ENCODE peak calls at places on chromosomes 5 and 9, in four cellular contexts. L, W, Y and A are unnamed samples.
A peak's percentile ranks its signal among the peaks of the same experiment; 100 is the strongest.

GRCh38 chr9:114078021-114078780 is at the start of gene AMBP:
- DNase-seq in W (peak; percentile 41), L (no peak), Y (no peak), A (no peak)

GRCh38 chr5:22900801-22901310 is 47.7 kb upstream of the CDH12 start:
- DNase-seq in L (no peak), W (no peak), Y (no peak), A (no peak)

GRCh38 chr5:15008476-15008875 is 136.9 kb upstream of the ANKH start:
- DNase-seq in Y (no peak), L (no peak), W (peak; percentile 33), A (peak; percentile 85)

GRCh38 chr5:170638454-170639220 is 134.8 kb downstream of the KCNIP1 start:
- DNase-seq in Y (no peak), W (peak; percentile 73), L (peak; percentile 99), A (peak; percentile 35)

GRCh38 chr9:133357656-133358055 is 1.3 kb downstream of the SURF2 start:
- DNase-seq in Y (no peak), W (no peak), L (no peak), A (no peak)

GRCh38 chr9:79209012-79209411 is 362.8 kb upstream of the TLE4 start:
- DNase-seq in W (no peak), L (no peak), Y (no peak), A (no peak)

GRCh38 chr9:36738318-36738975 is 165.8 kb downstream of the MELK start:
- DNase-seq in L (no peak), Y (no peak), W (no peak), A (peak; percentile 54)

GRCh38 chr9:96500696-96501660 is 51.0 kb downstream of the HABP4 start:
- DNase-seq in L (no peak), W (no peak), Y (no peak), A (no peak)

GRCh38 chr9:32339424-32339823 is 45.0 kb upstream of the ACO1 start:
- DNase-seq in W (no peak), Y (peak; percentile 12), L (no peak), A (no peak)

GRCh38 chr5:16810503-16810854 is 125.6 kb downstream of the MYO10 start:
- DNase-seq in W (no peak), L (no peak), Y (no peak), A (no peak)

GRCh38 chr9:126471084-126471611 is 142.6 kb upstream of the LMX1B start:
- DNase-seq in L (no peak), W (no peak), Y (peak; percentile 52), A (no peak)

GRCh38 chr9:9790216-9790872 is 822.5 kb downstream of the PTPRD start:
- DNase-seq in Y (no peak), L (no peak), W (peak; percentile 13), A (no peak)

GRCh38 chr9:114002986-114003740 is 74.9 kb downstream of the AMBP start:
- DNase-seq in W (no peak), L (peak; percentile 39), Y (no peak), A (no peak)

GRCh38 chr9:61665330-61665751 is 475.5 kb downstream of the SPATA31A7 start:
- DNase-seq in Y (no peak), W (peak; percentile 15), L (no peak), A (no peak)

GRCh38 chr5:60538955-60539866 is 160.8 kb downstream of the DEPDC1B start:
- DNase-seq in W (no peak), L (no peak), Y (no peak), A (no peak)

GRCh38 chr9:13939129-13939528 is 374.8 kb downstream of the NFIB start:
- DNase-seq in L (no peak), W (no peak), Y (no peak), A (no peak)

GRCh38 chr9:88037285-88037845 is 63.0 kb upstream of the CDK20 start:
- DNase-seq in W (no peak), Y (no peak), L (no peak), A (no peak)

GRCh38 chr5:111229871-111230812 is 6.0 kb downstream of the CAMK4 start:
- DNase-seq in L (no peak), W (no peak), Y (no peak), A (no peak)

GRCh38 chr5:132813599-132814440 is 718 bp downstream of the SOWAHA start:
- DNase-seq in W (no peak), Y (no peak), L (peak; percentile 80), A (no peak)

GRCh38 chr9:487429-487828 is 272.8 kb downstream of the DOCK8 start:
- DNase-seq in L (no peak), Y (no peak), W (no peak), A (no peak)

GRCh38 chr9:486156-486555 is 271.5 kb downstream of the DOCK8 start:
- DNase-seq in Y (no peak), W (no peak), L (no peak), A (no peak)

GRCh38 chr9:494764-495163 is 280.1 kb downstream of the DOCK8 start:
- DNase-seq in W (no peak), L (no peak), Y (no peak), A (no peak)

GRCh38 chr9:488448-488847 is 273.8 kb downstream of the DOCK8 start:
- DNase-seq in Y (no peak), W (no peak), L (no peak), A (no peak)

DNA sequence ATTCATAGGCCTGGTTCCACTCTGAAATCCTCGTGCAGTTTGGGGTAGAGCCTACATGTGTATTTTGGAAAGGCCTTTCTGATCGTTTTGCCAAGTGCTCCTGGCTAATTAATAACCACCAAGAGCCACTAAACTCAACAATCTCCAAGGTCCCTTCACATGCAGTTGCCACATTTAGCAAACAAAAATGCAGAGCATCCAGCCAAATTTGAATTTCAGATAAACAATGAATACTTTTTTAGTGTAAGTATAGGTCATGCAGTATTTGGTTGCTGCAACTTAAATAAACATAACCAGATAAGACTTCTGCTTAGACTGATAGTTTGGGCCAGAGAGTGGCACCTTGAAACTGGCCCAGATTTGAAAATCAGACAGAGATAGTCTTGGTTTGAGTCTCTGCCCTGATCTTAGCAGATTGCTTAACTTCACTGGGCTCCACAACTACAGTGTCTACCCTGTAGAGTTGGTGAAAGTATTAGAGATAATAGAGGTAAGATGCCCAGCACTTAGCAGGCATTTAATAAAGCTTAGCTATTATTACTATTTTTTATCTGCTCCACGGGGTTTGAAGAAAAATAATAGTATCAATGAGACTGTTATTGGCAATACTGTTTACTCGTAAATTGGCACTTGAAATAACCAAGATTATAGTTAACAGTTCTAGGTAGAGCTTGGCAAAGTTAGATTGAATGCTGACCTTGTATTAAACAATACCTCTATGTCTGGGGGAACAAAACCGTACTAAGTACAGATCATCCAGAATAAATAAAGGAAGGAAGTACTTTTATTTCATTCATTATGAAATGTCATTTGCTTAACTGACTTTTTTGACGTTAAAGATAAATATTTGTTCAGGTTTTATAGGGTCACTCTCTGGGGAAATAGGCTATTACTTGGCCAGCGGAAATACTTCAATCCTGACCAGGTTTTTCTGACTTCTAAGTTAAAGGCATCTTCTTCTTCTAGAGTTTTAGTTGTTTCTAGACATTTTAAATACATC is 274.8 kb downstream of the DOCK8 start:
- DNase-seq in W (no peak), Y (no peak), L (no peak), A (no peak)
- TF ChIP-seq JUND in W (no peak), Y (no peak), L (no peak), A (no peak)

DNA sequence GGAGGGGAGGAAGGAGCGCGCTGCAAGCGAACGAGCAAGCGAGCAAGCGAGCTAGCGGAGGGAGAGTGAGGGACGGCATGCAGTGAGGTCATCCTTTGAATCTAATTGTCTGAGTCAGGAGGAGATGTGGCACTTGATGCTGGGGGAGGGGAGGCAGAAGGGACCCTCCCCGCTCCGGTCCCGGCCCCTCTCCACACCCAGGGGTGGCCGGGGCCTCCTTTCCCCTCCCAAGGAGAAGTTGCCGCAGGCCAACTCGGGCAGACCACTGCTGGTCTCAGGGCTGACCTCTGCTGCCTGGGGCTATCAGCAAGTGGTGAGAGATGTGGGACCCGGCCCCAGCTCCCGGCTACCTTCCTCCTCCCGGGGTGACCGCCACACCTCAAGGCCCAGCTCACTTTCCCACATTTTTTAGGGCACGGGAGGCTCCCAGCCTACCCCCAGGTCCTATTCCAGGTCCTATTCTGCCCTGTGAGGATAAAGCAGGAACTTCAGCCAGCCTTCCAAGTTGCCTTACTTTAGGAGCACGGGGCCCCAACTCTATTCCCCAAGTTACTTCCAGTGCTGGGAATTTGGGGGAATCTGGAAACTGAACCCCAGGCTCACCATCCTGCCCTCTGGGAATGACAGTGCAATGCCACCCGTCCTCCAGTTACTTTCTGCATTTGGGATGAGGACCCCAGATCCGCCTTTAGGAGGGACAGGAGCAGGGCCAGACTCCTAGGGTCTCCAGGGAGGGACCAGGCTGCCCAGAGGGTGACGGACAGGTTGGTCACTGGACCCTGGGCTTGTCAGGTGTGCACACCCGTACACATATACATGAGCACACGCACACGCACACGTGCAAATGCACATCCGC is 11.1 kb downstream of the CNTFR start:
- DNase-seq in W (no peak), Y (no peak), L (peak; percentile 74), A (no peak)
- TF ChIP-seq ZNF274 in W (no peak), Y (no peak), L (no peak), A (no peak)

GRCh38 chr5:2577637-2578036 is 173.8 kb downstream of the IRX2 start:
- DNase-seq in L (no peak), Y (no peak), W (no peak), A (no peak)
- TF ChIP-seq EGR1 in L (no peak), Y (no peak), W (no peak), A (no peak)

GRCh38 chr5:107422494-107422893 is 248.2 kb downstream of the EFNA5 start:
- DNase-seq in W (no peak), L (no peak), Y (no peak), A (no peak)
- TF ChIP-seq JUND in W (no peak), L (no peak), Y (no peak), A (no peak)

DNA sequence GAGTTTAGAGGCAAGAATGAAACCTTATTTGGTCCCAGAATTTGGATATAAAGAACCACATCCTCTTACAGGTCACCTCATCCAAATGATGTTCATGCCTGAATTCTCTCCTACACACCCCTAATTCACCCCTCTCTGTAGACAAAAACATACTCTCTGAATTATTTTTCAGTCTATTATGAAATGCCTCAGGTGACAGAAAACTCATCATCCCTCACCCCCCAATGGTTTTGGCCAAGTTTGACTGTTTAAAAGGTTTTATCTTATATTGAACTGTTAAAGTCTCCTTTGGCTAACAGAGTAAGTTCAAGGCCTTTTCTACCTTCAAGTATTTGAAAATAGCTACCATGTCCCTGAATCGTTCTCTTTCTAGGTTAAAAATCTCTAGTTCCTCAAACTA is 2.3 kb upstream of the CD180 start:
- DNase-seq in Y (no peak), W (no peak), L (no peak), A (no peak)
- TF ChIP-seq ZNF274 in Y (no peak), W (no peak), L (no peak), A (no peak)

DNA sequence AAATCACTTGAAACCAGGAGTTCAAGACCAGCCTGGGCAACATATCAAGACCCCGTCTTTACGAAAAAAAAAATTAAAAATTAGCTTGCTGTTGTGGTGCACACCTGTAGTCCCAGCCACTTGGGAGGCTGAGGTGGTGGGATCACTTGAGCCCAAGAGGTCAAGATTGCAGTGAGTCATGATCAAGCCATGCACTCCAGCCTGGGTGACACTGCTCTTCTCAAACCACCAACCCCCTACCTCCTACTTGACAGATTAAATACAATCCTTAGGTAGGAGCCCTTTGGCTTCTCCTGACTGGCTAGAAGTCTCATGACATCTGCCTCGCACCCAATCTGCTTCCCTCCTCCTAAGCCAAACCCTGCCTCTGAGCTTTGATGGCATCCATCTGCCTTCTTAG is 11.6 kb upstream of the FBP1 start:
- DNase-seq in W (no peak), Y (no peak), L (no peak), A (no peak)
- TF ChIP-seq EGR1 in W (no peak), Y (no peak), L (no peak), A (no peak)